ENCODE peak calls at places on chromosomes 6 and 20, in six cellular contexts. D, J, G, V, X and O are unnamed samples.

GRCh38 chr6:113591896-113592827 is 265.0 kb upstream of the MARCKS start:
- DNase-seq in X (no peak), V (no peak), D (no peak), J (no peak), G (no peak), O (no peak)

GRCh38 chr20:16518068-16518783 is 55.0 kb downstream of the KIF16B start:
- DNase-seq in J (peak; percentile 63), G (no peak), X (no peak), D (peak; percentile 44), V (peak; percentile 47), O (no peak)

GRCh38 chr6:51077967-51078518 is 259.4 kb downstream of the TFAP2B start:
- DNase-seq in D (no peak), X (no peak), G (no peak), V (no peak), J (no peak), O (no peak)

GRCh38 chr6:155013457-155013876 is 18.4 kb downstream of the TIAM2 start:
- DNase-seq in G (no peak), D (no peak), X (no peak), V (no peak), J (no peak), O (peak; percentile 13)

GRCh38 chr6:111269401-111269970 is 182.2 kb downstream of the SLC16A10 start:
- DNase-seq in D (no peak), V (no peak), J (no peak), G (no peak), X (no peak), O (no peak)

GRCh38 chr20:32339116-32339515 is 19.0 kb upstream of the ASXL1 start:
- DNase-seq in G (no peak), D (no peak), V (no peak), X (no peak), J (no peak), O (no peak)

GRCh38 chr6:139925894-139926641 is 551.6 kb upstream of the CITED2 start:
- DNase-seq in D (no peak), G (peak; percentile 27), J (no peak), X (no peak), V (no peak), O (no peak)

GRCh38 chr6:138580040-138580439 is 80.7 kb upstream of the NHSL1 start:
- DNase-seq in V (no peak), G (no peak), D (no peak), J (no peak), X (no peak), O (no peak)

GRCh38 chr6:96899599-96899998 is 1.9 kb upstream of the NDUFAF4 start:
- DNase-seq in G (peak; percentile 17), J (no peak), X (no peak), D (no peak), V (no peak), O (no peak)

GRCh38 chr6:107161521-107161920 is 46.2 kb upstream of the BEND3 start:
- DNase-seq in G (no peak), V (no peak), J (no peak), D (no peak), X (no peak), O (no peak)

GRCh38 chr6:26268659-26269402 is 96.2 kb upstream of the BTN3A2 start:
- DNase-seq in X (no peak), J (no peak), V (no peak), G (no peak), D (no peak), O (no peak)

GRCh38 chr6:168514216-168514615 is 73.2 kb downstream of the SMOC2 start:
- DNase-seq in D (no peak), G (peak; percentile 74), X (peak; percentile 68), V (no peak), J (peak; percentile 89), O (peak; percentile 92)

GRCh38 chr20:32702706-32703425 is 29.1 kb upstream of the C20orf203 start:
- DNase-seq in V (no peak), D (no peak), J (no peak), X (no peak), G (no peak), O (no peak)

GRCh38 chr6:169340395-169340794 is 86.7 kb upstream of the THBS2 start:
- DNase-seq in D (peak; percentile 18), X (no peak), G (no peak), J (no peak), V (no peak), O (no peak)

GRCh38 chr20:46720019-46720418 is 10.6 kb downstream of the SLC2A10 start:
- DNase-seq in J (no peak), G (no peak), V (no peak), D (no peak), X (no peak), O (no peak)

GRCh38 chr6:105178636-105179035 is 1.2 kb downstream of the POPDC3 start:
- DNase-seq in X (no peak), G (no peak), J (no peak), V (no peak), D (no peak), O (no peak)

GRCh38 chr6:74891358-74891811 is 314.5 kb downstream of the COL12A1 start:
- DNase-seq in D (no peak), J (peak; percentile 67), V (no peak), G (peak; percentile 48), X (no peak), O (peak; percentile 66)

DNA sequence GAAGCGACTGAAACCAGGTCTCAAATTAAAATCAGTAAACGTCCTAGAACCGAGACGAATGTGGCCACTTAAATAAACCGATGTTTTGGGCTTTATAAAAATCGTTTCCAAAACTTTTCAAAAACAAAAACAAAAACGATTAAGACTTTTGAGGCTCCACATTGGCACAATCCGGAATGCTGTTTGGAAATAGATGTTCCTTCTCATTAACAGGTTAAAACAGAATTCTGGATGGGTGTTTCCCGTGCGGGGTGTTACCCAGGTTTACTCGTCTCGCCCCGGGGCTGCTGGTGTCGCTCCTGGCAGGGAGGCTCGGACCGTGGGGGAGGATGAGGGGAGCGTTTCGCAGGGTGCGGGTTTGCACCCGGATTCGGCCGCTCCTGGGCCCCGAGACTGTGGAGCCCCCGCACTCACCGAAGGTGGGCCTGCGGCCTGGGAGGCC is 1.2 kb downstream of the GATA5 start:
- DNase-seq in X (no peak), G (no peak), D (no peak), V (no peak), J (no peak), O (no peak)
- H3K4me3 ChIP-seq in X (peak overlapping the region; percentile 62), G (no peak overlapping the region), D (no peak overlapping the region), V (no peak overlapping the region), J (no peak overlapping the region), O (no peak overlapping the region)

GRCh38 chr20:58980711-58981563 is at the start of gene NELFCD:
- DNase-seq in G (peak; percentile 92), J (peak; percentile 77), V (peak; percentile 99), D (peak; percentile 51), X (peak; percentile 84), O (peak; percentile 96)
- TF ChIP-seq POLR2A in G (peak; percentile 70), J (peak; percentile 82), V (peak; percentile 77), D (peak; percentile 51), X (no peak), O (no peak)

GRCh38 chr6:19204445-19204844 is 632.7 kb upstream of the ID4 start:
- DNase-seq in G (no peak), V (no peak), D (no peak), X (no peak), J (no peak), O (no peak)
- TF ChIP-seq CTCF in G (no peak), V (no peak), D (peak; percentile 20), X (no peak), J (no peak), O (no peak)

GRCh38 chr6:87071683-87072082 is 23.2 kb downstream of the CGA start:
- DNase-seq in J (no peak), X (no peak), G (no peak), V (no peak), D (no peak), O (no peak)

GRCh38 chr6:87068804-87069203 is 26.1 kb downstream of the CGA start:
- DNase-seq in D (no peak), V (no peak), X (no peak), J (no peak), G (no peak), O (no peak)

GRCh38 chr6:87070750-87071149 is 24.2 kb downstream of the CGA start:
- DNase-seq in V (peak; percentile 13), X (no peak), D (no peak), G (no peak), J (no peak), O (no peak)

GRCh38 chr6:87065117-87065516 is 29.8 kb downstream of the CGA start:
- DNase-seq in G (no peak), J (no peak), X (no peak), D (no peak), V (no peak), O (no peak)

GRCh38 chr6:87066449-87067288 is 28.2 kb downstream of the CGA start:
- DNase-seq in D (peak; percentile 57), X (no peak), J (peak; percentile 25), V (peak; percentile 46), G (peak; percentile 25), O (no peak)
- H3K4me3 ChIP-seq in D (no peak overlapping the region), X (no peak overlapping the region), J (no peak overlapping the region), V (no peak overlapping the region), G (no peak overlapping the region), O (no peak overlapping the region)

GRCh38 chr20:63216041-63216848 is at the start of gene YTHDF1:
- DNase-seq in V (peak; percentile 98), X (peak; percentile 97), D (peak; percentile 84), J (peak; percentile 91), G (peak; percentile 96), O (peak; percentile 99)
- TF ChIP-seq POLR2A in V (peak; percentile 77), X (no peak), D (peak; percentile 54), J (peak; percentile 63), G (peak; percentile 51), O (no peak)

GRCh38 chr20:55777641-55778040 is 227.7 kb downstream of the CBLN4 start:
- DNase-seq in X (no peak), D (no peak), G (no peak), J (no peak), V (no peak), O (no peak)
- TF ChIP-seq CTCF in X (no peak), D (no peak), G (no peak), J (no peak), V (no peak), O (no peak)

GRCh38 chr6:394641-395289 is 3.2 kb downstream of the IRF4 start:
- DNase-seq in V (no peak), J (no peak), D (no peak), G (no peak), X (no peak), O (no peak)
- H3K4me3 ChIP-seq in V (no peak overlapping the region), J (no peak overlapping the region), D (no peak overlapping the region), G (no peak overlapping the region), X (no peak overlapping the region), O (no peak overlapping the region)

GRCh38 chr6:167157867-167158266 is at the start of gene GPR31:
- DNase-seq in D (no peak), X (no peak), V (no peak), J (no peak), G (no peak), O (no peak)
- TF ChIP-seq POLR2A in D (no peak), X (no peak), V (no peak), J (no peak), G (no peak), O (no peak)

GRCh38 chr6:30914076-30914853 is at the start of gene VARS2:
- DNase-seq in D (peak; percentile 80), V (peak; percentile 100), G (peak; percentile 97), J (peak; percentile 85), X (peak; percentile 94), O (peak; percentile 93)
- TF ChIP-seq CTCF in D (no peak), V (peak; percentile 59), G (peak; percentile 43), J (peak; percentile 38), X (peak; percentile 33), O (no peak)

GRCh38 chr6:136742125-136742524 is 50.2 kb downstream of the MAP3K5 start:
- DNase-seq in X (no peak), J (no peak), D (no peak), G (no peak), V (no peak), O (no peak)
- H3K4me3 ChIP-seq in X (no peak overlapping the region), J (no peak overlapping the region), D (no peak overlapping the region), G (no peak overlapping the region), V (no peak overlapping the region), O (no peak overlapping the region)